ENCODE peak calls at places on chromosome 4, in nine cellular contexts. One of them, this sample, is unnamed.

GRCh38 chr4:47474799-47475198 is 10.3 kb upstream of the ATP10D start:
- DNase-seq in PC-3: no peak
- DNase-seq in cardiac fibroblast: no peak
- DNase-seq in fibroblast of pulmonary artery: no peak
- DNase-seq in prostate gland: no peak
- DNase-seq in ovary: no peak
- DNase-seq in psoas muscle: no peak
- DNase-seq in fibroblast of mammary gland: no peak
- DNase-seq in Panc1: no peak
- DNase-seq in this sample: no peak

GRCh38 chr4:21869978-21870745 is 78.4 kb downstream of the KCNIP4 start:
- DNase-seq in PC-3: no peak
- DNase-seq in cardiac fibroblast: no peak
- DNase-seq in fibroblast of pulmonary artery: no peak
- DNase-seq in prostate gland: no peak
- DNase-seq in ovary: no peak
- DNase-seq in psoas muscle: no peak
- DNase-seq in fibroblast of mammary gland: no peak
- DNase-seq in Panc1: no peak
- DNase-seq in this sample: no peak

GRCh38 chr4:13640149-13640671 is 12.7 kb upstream of the BOD1L1 start:
- DNase-seq in PC-3: peak
- DNase-seq in cardiac fibroblast: peak
- DNase-seq in fibroblast of pulmonary artery: peak
- DNase-seq in prostate gland: no peak
- DNase-seq in ovary: no peak
- DNase-seq in psoas muscle: no peak
- DNase-seq in fibroblast of mammary gland: peak
- DNase-seq in Panc1: no peak
- DNase-seq in this sample: peak

GRCh38 chr4:113760094-113760851 is 1.3 kb downstream of the CAMK2D start:
- DNase-seq in PC-3: peak
- DNase-seq in cardiac fibroblast: peak
- DNase-seq in fibroblast of pulmonary artery: peak
- DNase-seq in prostate gland: peak
- DNase-seq in ovary: peak
- DNase-seq in psoas muscle: peak
- DNase-seq in fibroblast of mammary gland: peak
- DNase-seq in Panc1: no peak
- DNase-seq in this sample: peak

GRCh38 chr4:72320185-72320948 is 248.7 kb downstream of the ADAMTS3 start:
- DNase-seq in PC-3: no peak
- DNase-seq in cardiac fibroblast: no peak
- DNase-seq in fibroblast of pulmonary artery: no peak
- DNase-seq in prostate gland: no peak
- DNase-seq in ovary: no peak
- DNase-seq in psoas muscle: no peak
- DNase-seq in fibroblast of mammary gland: no peak
- DNase-seq in Panc1: no peak
- DNase-seq in this sample: no peak

GRCh38 chr4:3250438-3250955 is 1.5 kb downstream of the MSANTD1 start:
- DNase-seq in PC-3: no peak
- DNase-seq in cardiac fibroblast: no peak
- DNase-seq in fibroblast of pulmonary artery: no peak
- DNase-seq in prostate gland: no peak
- DNase-seq in ovary: peak
- DNase-seq in psoas muscle: peak
- DNase-seq in fibroblast of mammary gland: no peak
- DNase-seq in Panc1: no peak
- DNase-seq in this sample: no peak

GRCh38 chr4:101191302-101192098 is 155.8 kb downstream of the PPP3CA start:
- DNase-seq in PC-3: no peak
- DNase-seq in cardiac fibroblast: peak
- DNase-seq in fibroblast of pulmonary artery: peak
- DNase-seq in prostate gland: peak
- DNase-seq in ovary: peak
- DNase-seq in psoas muscle: peak
- DNase-seq in fibroblast of mammary gland: peak
- DNase-seq in Panc1: no peak
- DNase-seq in this sample: peak

GRCh38 chr4:128322311-128322710 is 34.7 kb upstream of the PGRMC2 start:
- DNase-seq in PC-3: peak
- DNase-seq in cardiac fibroblast: peak
- DNase-seq in fibroblast of pulmonary artery: no peak
- DNase-seq in prostate gland: no peak
- DNase-seq in ovary: no peak
- DNase-seq in psoas muscle: no peak
- DNase-seq in fibroblast of mammary gland: no peak
- DNase-seq in Panc1: peak
- DNase-seq in this sample: peak

GRCh38 chr4:187209921-187210613 is 486.4 kb upstream of the FAT1 start:
- DNase-seq in PC-3: peak
- DNase-seq in cardiac fibroblast: peak
- DNase-seq in fibroblast of pulmonary artery: peak
- DNase-seq in prostate gland: peak
- DNase-seq in ovary: peak
- DNase-seq in psoas muscle: no peak
- DNase-seq in fibroblast of mammary gland: peak
- DNase-seq in Panc1: no peak
- DNase-seq in this sample: peak

GRCh38 chr4:130185123-130185522 is 1089.2 kb downstream of the C4orf33 start:
- DNase-seq in PC-3: no peak
- DNase-seq in cardiac fibroblast: no peak
- DNase-seq in fibroblast of pulmonary artery: no peak
- DNase-seq in prostate gland: no peak
- DNase-seq in ovary: no peak
- DNase-seq in psoas muscle: no peak
- DNase-seq in fibroblast of mammary gland: no peak
- DNase-seq in Panc1: no peak
- DNase-seq in this sample: no peak

GRCh38 chr4:113574636-113575103 is 186.9 kb downstream of the CAMK2D start:
- DNase-seq in PC-3: no peak
- DNase-seq in cardiac fibroblast: peak
- DNase-seq in fibroblast of pulmonary artery: peak
- DNase-seq in prostate gland: no peak
- DNase-seq in ovary: no peak
- DNase-seq in psoas muscle: no peak
- DNase-seq in fibroblast of mammary gland: peak
- DNase-seq in Panc1: no peak
- DNase-seq in this sample: peak

GRCh38 chr4:145735330-145735638 is 55.3 kb downstream of the C4orf51 start:
- DNase-seq in PC-3: peak
- DNase-seq in cardiac fibroblast: peak
- DNase-seq in fibroblast of pulmonary artery: peak
- DNase-seq in prostate gland: peak
- DNase-seq in ovary: no peak
- DNase-seq in psoas muscle: no peak
- DNase-seq in fibroblast of mammary gland: peak
- DNase-seq in Panc1: no peak
- DNase-seq in this sample: peak

GRCh38 chr4:101441446-101441845 is 94.1 kb upstream of the PPP3CA start:
- DNase-seq in PC-3: no peak
- DNase-seq in cardiac fibroblast: no peak
- DNase-seq in fibroblast of pulmonary artery: no peak
- DNase-seq in prostate gland: no peak
- DNase-seq in ovary: no peak
- DNase-seq in psoas muscle: no peak
- DNase-seq in fibroblast of mammary gland: no peak
- DNase-seq in Panc1: no peak
- DNase-seq in this sample: no peak

GRCh38 chr4:101232074-101232776 is 115.1 kb downstream of the PPP3CA start:
- DNase-seq in PC-3: peak
- DNase-seq in cardiac fibroblast: peak
- DNase-seq in fibroblast of pulmonary artery: peak
- DNase-seq in prostate gland: no peak
- DNase-seq in ovary: no peak
- DNase-seq in psoas muscle: peak
- DNase-seq in fibroblast of mammary gland: peak
- DNase-seq in Panc1: no peak
- DNase-seq in this sample: peak

DNA sequence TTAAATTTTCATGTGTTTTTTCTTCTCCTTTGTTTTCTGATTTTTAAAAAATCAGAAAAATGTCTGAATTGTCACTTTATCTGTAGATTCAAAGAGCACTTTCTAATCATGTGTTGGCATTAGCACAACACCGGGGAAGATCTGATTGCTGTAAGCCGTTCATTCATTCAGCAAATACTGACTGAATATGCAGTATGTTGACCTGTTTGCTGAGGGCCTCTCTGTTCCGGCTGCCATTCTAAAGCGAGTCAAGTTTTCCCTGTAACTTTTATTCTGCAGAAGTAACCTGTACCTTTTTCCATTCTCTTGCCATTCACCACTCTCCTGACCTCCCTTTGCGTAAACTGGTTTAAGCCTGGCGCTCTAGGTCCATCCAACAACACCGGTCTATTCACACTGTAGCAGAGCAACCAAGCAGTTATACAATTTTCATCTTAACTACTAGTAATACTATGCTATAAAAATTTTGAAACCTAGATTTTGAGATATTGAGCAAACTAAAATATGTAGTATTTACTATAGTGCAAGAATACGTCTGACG is 6.7 kb downstream of the SORBS2 start:
- DNase-seq in PC-3: no peak
- DNase-seq in cardiac fibroblast: no peak
- DNase-seq in fibroblast of pulmonary artery: no peak
- DNase-seq in prostate gland: no peak
- DNase-seq in ovary: no peak
- DNase-seq in psoas muscle: no peak
- DNase-seq in fibroblast of mammary gland: no peak
- DNase-seq in Panc1: no peak
- DNase-seq in this sample: no peak
- H3K4me3 ChIP-seq in PC-3: no peak
- H3K4me3 ChIP-seq in cardiac fibroblast: no peak
- H3K4me3 ChIP-seq in fibroblast of pulmonary artery: no peak
- H3K4me3 ChIP-seq in prostate gland: no peak
- H3K4me3 ChIP-seq in ovary: no peak
- H3K4me3 ChIP-seq in psoas muscle: no peak
- H3K4me3 ChIP-seq in fibroblast of mammary gland: no peak
- H3K4me3 ChIP-seq in Panc1: no peak
- H3K4me3 ChIP-seq in this sample: no peak

GRCh38 chr4:118682928-118683327 is 2.3 kb upstream of the METTL14 start:
- DNase-seq in PC-3: peak
- DNase-seq in cardiac fibroblast: peak
- DNase-seq in fibroblast of pulmonary artery: peak
- DNase-seq in prostate gland: no peak
- DNase-seq in ovary: no peak
- DNase-seq in psoas muscle: no peak
- DNase-seq in fibroblast of mammary gland: peak
- DNase-seq in Panc1: no peak
- DNase-seq in this sample: peak
- TF ChIP-seq CTCF in PC-3: peak
- TF ChIP-seq CTCF in cardiac fibroblast: peak
- TF ChIP-seq CTCF in fibroblast of pulmonary artery: peak
- TF ChIP-seq CTCF in prostate gland: peak
- TF ChIP-seq CTCF in ovary: no peak
- TF ChIP-seq CTCF in psoas muscle: peak
- TF ChIP-seq CTCF in fibroblast of mammary gland: peak
- TF ChIP-seq CTCF in Panc1: peak
- TF ChIP-seq CTCF in this sample: peak

GRCh38 chr4:8267077-8267476 is 2.5 kb upstream of the HTRA3 start:
- DNase-seq in PC-3: peak
- DNase-seq in cardiac fibroblast: peak
- DNase-seq in fibroblast of pulmonary artery: peak
- DNase-seq in prostate gland: peak
- DNase-seq in ovary: peak
- DNase-seq in psoas muscle: peak
- DNase-seq in fibroblast of mammary gland: peak
- DNase-seq in Panc1: peak
- DNase-seq in this sample: peak

GRCh38 chr4:8269535-8270417 is at the start of gene HTRA3:
- DNase-seq in PC-3: peak
- DNase-seq in cardiac fibroblast: no peak
- DNase-seq in fibroblast of pulmonary artery: peak
- DNase-seq in prostate gland: no peak
- DNase-seq in ovary: peak
- DNase-seq in psoas muscle: peak
- DNase-seq in fibroblast of mammary gland: no peak
- DNase-seq in Panc1: no peak
- DNase-seq in this sample: peak

GRCh38 chr4:8268211-8268610 is 1.3 kb upstream of the HTRA3 start:
- DNase-seq in PC-3: no peak
- DNase-seq in cardiac fibroblast: no peak
- DNase-seq in fibroblast of pulmonary artery: no peak
- DNase-seq in prostate gland: no peak
- DNase-seq in ovary: peak
- DNase-seq in psoas muscle: no peak
- DNase-seq in fibroblast of mammary gland: no peak
- DNase-seq in Panc1: no peak
- DNase-seq in this sample: no peak

GRCh38 chr4:8270418-8270771 is 841 bp downstream of the HTRA3 start:
- DNase-seq in PC-3: no peak
- DNase-seq in cardiac fibroblast: no peak
- DNase-seq in fibroblast of pulmonary artery: no peak
- DNase-seq in prostate gland: no peak
- DNase-seq in ovary: no peak
- DNase-seq in psoas muscle: no peak
- DNase-seq in fibroblast of mammary gland: no peak
- DNase-seq in Panc1: no peak
- DNase-seq in this sample: no peak

DNA sequence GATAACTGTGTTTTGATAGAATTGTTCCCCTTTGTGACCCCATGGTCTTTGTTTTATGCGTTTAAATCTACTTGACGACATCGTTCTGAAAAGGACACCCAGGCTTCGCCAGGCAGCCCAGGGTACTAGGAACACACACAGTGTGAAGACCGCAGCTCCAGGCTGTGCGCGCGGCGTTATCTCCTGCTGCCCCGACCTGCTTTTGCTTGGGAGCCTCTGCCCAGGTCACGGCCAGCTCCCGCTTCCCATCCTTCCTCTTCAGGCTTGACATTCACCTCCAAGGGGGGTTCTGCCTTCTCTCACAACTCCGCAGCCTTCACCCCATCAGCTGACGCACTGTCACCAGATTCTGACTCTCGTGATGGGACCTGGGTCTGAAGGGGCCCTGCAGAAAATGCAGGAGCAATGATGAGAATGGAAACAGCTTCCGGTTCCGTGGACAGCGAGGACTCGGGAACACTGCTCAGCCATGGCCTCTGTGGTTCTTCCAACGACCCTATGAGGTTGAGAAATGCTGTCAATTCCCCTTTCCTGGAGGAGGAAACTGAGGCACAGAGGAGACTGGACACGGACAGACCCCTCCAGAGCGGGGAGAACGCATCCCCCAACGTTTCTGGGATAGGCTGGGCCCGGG is 536 bp upstream of the HTRA3 start:
- DNase-seq in PC-3: no peak
- DNase-seq in cardiac fibroblast: no peak
- DNase-seq in fibroblast of pulmonary artery: no peak
- DNase-seq in prostate gland: no peak
- DNase-seq in ovary: no peak
- DNase-seq in psoas muscle: no peak
- DNase-seq in fibroblast of mammary gland: no peak
- DNase-seq in Panc1: no peak
- DNase-seq in this sample: no peak
- H3K4me3 ChIP-seq in PC-3: peak
- H3K4me3 ChIP-seq in cardiac fibroblast: no peak
- H3K4me3 ChIP-seq in fibroblast of pulmonary artery: peak
- H3K4me3 ChIP-seq in prostate gland: no peak
- H3K4me3 ChIP-seq in ovary: peak
- H3K4me3 ChIP-seq in psoas muscle: peak
- H3K4me3 ChIP-seq in fibroblast of mammary gland: no peak
- H3K4me3 ChIP-seq in Panc1: no peak
- H3K4me3 ChIP-seq in this sample: no peak

GRCh38 chr4:95694411-95694810 is 145.5 kb upstream of the PDHA2 start:
- DNase-seq in PC-3: no peak
- DNase-seq in cardiac fibroblast: peak
- DNase-seq in fibroblast of pulmonary artery: peak
- DNase-seq in prostate gland: no peak
- DNase-seq in ovary: no peak
- DNase-seq in psoas muscle: no peak
- DNase-seq in fibroblast of mammary gland: no peak
- DNase-seq in Panc1: no peak
- DNase-seq in this sample: no peak

GRCh38 chr4:95693594-95693993 is 144.8 kb upstream of the UNC5C start:
- DNase-seq in PC-3: peak
- DNase-seq in cardiac fibroblast: peak
- DNase-seq in fibroblast of pulmonary artery: peak
- DNase-seq in prostate gland: no peak
- DNase-seq in ovary: no peak
- DNase-seq in psoas muscle: no peak
- DNase-seq in fibroblast of mammary gland: peak
- DNase-seq in Panc1: no peak
- DNase-seq in this sample: peak
- TF ChIP-seq CTCF in PC-3: peak
- TF ChIP-seq CTCF in cardiac fibroblast: peak
- TF ChIP-seq CTCF in fibroblast of pulmonary artery: peak
- TF ChIP-seq CTCF in prostate gland: no peak
- TF ChIP-seq CTCF in ovary: no peak
- TF ChIP-seq CTCF in psoas muscle: no peak
- TF ChIP-seq CTCF in fibroblast of mammary gland: peak
- TF ChIP-seq CTCF in Panc1: peak
- TF ChIP-seq CTCF in this sample: peak

This sample was measured in choroid plexus epithelial cell.